ENCODE peak calls at places on chromosomes 11 and 22, in five cellular contexts. One of them, this sample, is unnamed.

GRCh38 chr11:13352711-13353110 is 75.1 kb downstream of the BMAL1 start:
- DNase-seq in kidney epithelial cell: no peak
- DNase-seq in cardiac fibroblast: no peak
- DNase-seq in kidney: no peak
- DNase-seq in fibroblast of pulmonary artery: no peak
- DNase-seq in this sample: no peak

GRCh38 chr11:13337986-13338436 is 60.4 kb downstream of the BMAL1 start:
- DNase-seq in kidney epithelial cell: no peak
- DNase-seq in cardiac fibroblast: peak; percentile 58
- DNase-seq in kidney: no peak
- DNase-seq in fibroblast of pulmonary artery: peak; percentile 60
- DNase-seq in this sample: no peak

GRCh38 chr11:57556041-57556440 is 11.4 kb downstream of the UBE2L6 start:
- DNase-seq in kidney epithelial cell: no peak
- DNase-seq in cardiac fibroblast: no peak
- DNase-seq in kidney: no peak
- DNase-seq in fibroblast of pulmonary artery: no peak
- DNase-seq in this sample: no peak

GRCh38 chr22:49958961-49959781 is 1.4 kb upstream of the PIM3 start:
- DNase-seq in kidney epithelial cell: no peak
- DNase-seq in cardiac fibroblast: no peak
- DNase-seq in kidney: peak; percentile 86
- DNase-seq in fibroblast of pulmonary artery: no peak
- DNase-seq in this sample: no peak

GRCh38 chr11:72642815-72643511 is 31.3 kb downstream of the PDE2A start:
- DNase-seq in kidney epithelial cell: no peak
- DNase-seq in cardiac fibroblast: peak; percentile 51
- DNase-seq in kidney: peak; percentile 82
- DNase-seq in fibroblast of pulmonary artery: peak; percentile 49
- DNase-seq in this sample: no peak

GRCh38 chr11:121057922-121058321 is 34.0 kb downstream of the TBCEL start:
- DNase-seq in kidney epithelial cell: no peak
- DNase-seq in cardiac fibroblast: no peak
- DNase-seq in kidney: no peak
- DNase-seq in fibroblast of pulmonary artery: no peak
- DNase-seq in this sample: no peak

GRCh38 chr11:66467034-66467659 is 442 bp downstream of the PELI3 start:
- DNase-seq in kidney epithelial cell: no peak
- DNase-seq in cardiac fibroblast: peak; percentile 41
- DNase-seq in kidney: peak; percentile 81
- DNase-seq in fibroblast of pulmonary artery: peak; percentile 38
- DNase-seq in this sample: no peak

GRCh38 chr11:87097582-87097981 is 59.8 kb downstream of the TMEM135 start:
- DNase-seq in kidney epithelial cell: no peak
- DNase-seq in cardiac fibroblast: peak; percentile 54
- DNase-seq in kidney: no peak
- DNase-seq in fibroblast of pulmonary artery: peak; percentile 50
- DNase-seq in this sample: no peak

GRCh38 chr11:123457187-123457770 is 27.2 kb downstream of the GRAMD1B start:
- DNase-seq in kidney epithelial cell: no peak
- DNase-seq in cardiac fibroblast: peak; percentile 55
- DNase-seq in kidney: no peak
- DNase-seq in fibroblast of pulmonary artery: peak; percentile 83
- DNase-seq in this sample: no peak

GRCh38 chr11:117572671-117573070 is 224.3 kb downstream of the DSCAML1 start:
- DNase-seq in kidney epithelial cell: no peak
- DNase-seq in cardiac fibroblast: no peak
- DNase-seq in kidney: no peak
- DNase-seq in fibroblast of pulmonary artery: no peak
- DNase-seq in this sample: no peak

GRCh38 chr11:426851-427250 is 12.1 kb upstream of the SIGIRR start:
- DNase-seq in kidney epithelial cell: no peak
- DNase-seq in cardiac fibroblast: no peak
- DNase-seq in kidney: peak; percentile 49
- DNase-seq in fibroblast of pulmonary artery: no peak
- DNase-seq in this sample: no peak

GRCh38 chr11:13135385-13136271 is 126.5 kb downstream of the RASSF10 start:
- DNase-seq in kidney epithelial cell: no peak
- DNase-seq in cardiac fibroblast: peak; percentile 73
- DNase-seq in kidney: no peak
- DNase-seq in fibroblast of pulmonary artery: peak; percentile 71
- DNase-seq in this sample: no peak

GRCh38 chr22:37639771-37640590 is 512 bp downstream of the SH3BP1 start:
- DNase-seq in kidney epithelial cell: no peak
- DNase-seq in cardiac fibroblast: no peak
- DNase-seq in kidney: no peak
- DNase-seq in fibroblast of pulmonary artery: no peak
- DNase-seq in this sample: no peak
- H3K4me3 ChIP-seq in kidney epithelial cell: peak overlapping the region; percentile 65
- H3K4me3 ChIP-seq in cardiac fibroblast: peak overlapping the region; percentile 70
- H3K4me3 ChIP-seq in kidney: peak overlapping the region; percentile 53
- H3K4me3 ChIP-seq in fibroblast of pulmonary artery: peak overlapping the region; percentile 75
- H3K4me3 ChIP-seq in this sample: peak overlapping the region; percentile 70

GRCh38 chr11:110366234-110366633 is 63.5 kb upstream of the FDX1 start:
- DNase-seq in kidney epithelial cell: no peak
- DNase-seq in cardiac fibroblast: peak; percentile 68
- DNase-seq in kidney: peak; percentile 70
- DNase-seq in fibroblast of pulmonary artery: peak; percentile 66
- DNase-seq in this sample: no peak

GRCh38 chr11:110373061-110373702 is 56.6 kb upstream of the FDX1 start:
- DNase-seq in kidney epithelial cell: no peak
- DNase-seq in cardiac fibroblast: peak; percentile 20
- DNase-seq in kidney: no peak
- DNase-seq in fibroblast of pulmonary artery: peak; percentile 65
- DNase-seq in this sample: no peak

GRCh38 chr11:110362916-110363574 is 66.6 kb upstream of the RDX start:
- DNase-seq in kidney epithelial cell: no peak
- DNase-seq in cardiac fibroblast: peak; percentile 53
- DNase-seq in kidney: no peak
- DNase-seq in fibroblast of pulmonary artery: peak; percentile 54
- DNase-seq in this sample: no peak

DNA sequence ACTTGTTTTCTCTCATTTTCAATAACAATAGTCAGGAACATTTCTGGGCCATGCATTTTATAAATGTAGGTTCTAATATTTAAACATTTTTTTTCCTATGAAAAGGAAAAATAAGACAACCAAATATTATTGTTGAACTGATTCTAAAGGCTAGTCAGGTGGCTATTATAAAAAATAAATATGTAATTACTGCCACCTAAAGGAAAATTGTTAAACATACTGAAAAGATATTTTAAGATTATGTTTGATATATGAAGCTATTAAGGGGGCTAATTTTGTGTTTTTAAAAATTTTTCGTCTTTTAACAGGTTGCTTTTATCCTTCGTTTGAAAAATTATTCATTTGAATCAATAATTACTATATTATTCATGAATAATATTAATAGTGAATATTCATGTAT is 62.2 kb upstream of the FDX1 start:
- DNase-seq in kidney epithelial cell: no peak
- DNase-seq in cardiac fibroblast: peak; percentile 40
- DNase-seq in kidney: no peak
- DNase-seq in fibroblast of pulmonary artery: peak; percentile 45
- DNase-seq in this sample: no peak
- TF ChIP-seq CTCF in kidney epithelial cell: no peak
- TF ChIP-seq CTCF in cardiac fibroblast: no peak
- TF ChIP-seq CTCF in kidney: no peak
- TF ChIP-seq CTCF in fibroblast of pulmonary artery: peak; percentile 7
- TF ChIP-seq CTCF in this sample: no peak

DNA sequence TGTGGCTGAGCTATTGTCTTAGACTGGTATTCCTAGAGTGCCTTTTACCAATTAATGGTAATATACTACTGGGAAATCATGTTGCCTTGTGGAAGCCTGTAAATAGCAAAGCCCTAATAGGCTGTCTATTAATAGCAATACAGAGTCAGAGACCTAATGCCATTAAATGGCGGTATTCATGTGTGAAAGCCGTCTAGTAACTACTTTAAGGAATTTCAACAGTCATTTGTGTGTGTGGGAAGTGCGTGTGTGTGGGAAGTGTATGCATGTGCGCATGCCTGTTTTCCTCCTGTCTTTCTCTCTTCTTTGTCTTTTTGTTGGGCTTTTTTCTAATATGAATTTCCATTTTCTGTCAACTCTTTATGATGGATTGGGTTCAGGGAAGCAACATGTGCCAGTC is 276.7 kb downstream of the FAT3 start:
- DNase-seq in kidney epithelial cell: peak; percentile 21
- DNase-seq in cardiac fibroblast: no peak
- DNase-seq in kidney: no peak
- DNase-seq in fibroblast of pulmonary artery: no peak
- DNase-seq in this sample: no peak
- H3K4me3 ChIP-seq in kidney epithelial cell: no peak overlapping the region
- H3K4me3 ChIP-seq in cardiac fibroblast: no peak overlapping the region
- H3K4me3 ChIP-seq in kidney: no peak overlapping the region
- H3K4me3 ChIP-seq in fibroblast of pulmonary artery: no peak overlapping the region
- H3K4me3 ChIP-seq in this sample: no peak overlapping the region

GRCh38 chr11:59204736-59205135 is 8.0 kb downstream of the MPEG1 start:
- DNase-seq in kidney epithelial cell: no peak
- DNase-seq in cardiac fibroblast: no peak
- DNase-seq in kidney: no peak
- DNase-seq in fibroblast of pulmonary artery: no peak
- DNase-seq in this sample: no peak

GRCh38 chr11:59208956-59209355 is 3.8 kb downstream of the MPEG1 start:
- DNase-seq in kidney epithelial cell: no peak
- DNase-seq in cardiac fibroblast: no peak
- DNase-seq in kidney: no peak
- DNase-seq in fibroblast of pulmonary artery: no peak
- DNase-seq in this sample: no peak

GRCh38 chr11:59205664-59206063 is 7.1 kb downstream of the MPEG1 start:
- DNase-seq in kidney epithelial cell: no peak
- DNase-seq in cardiac fibroblast: no peak
- DNase-seq in kidney: no peak
- DNase-seq in fibroblast of pulmonary artery: no peak
- DNase-seq in this sample: no peak

GRCh38 chr11:59207988-59208432 is 4.7 kb downstream of the MPEG1 start:
- DNase-seq in kidney epithelial cell: peak; percentile 55
- DNase-seq in cardiac fibroblast: peak; percentile 81
- DNase-seq in kidney: no peak
- DNase-seq in fibroblast of pulmonary artery: peak; percentile 78
- DNase-seq in this sample: no peak

GRCh38 chr11:59206635-59207034 is 6.1 kb downstream of the MPEG1 start:
- DNase-seq in kidney epithelial cell: no peak
- DNase-seq in cardiac fibroblast: peak; percentile 54
- DNase-seq in kidney: no peak
- DNase-seq in fibroblast of pulmonary artery: peak; percentile 50
- DNase-seq in this sample: no peak
- TF ChIP-seq CTCF in kidney epithelial cell: peak; percentile 57
- TF ChIP-seq CTCF in cardiac fibroblast: peak; percentile 69
- TF ChIP-seq CTCF in kidney: peak; percentile 60
- TF ChIP-seq CTCF in fibroblast of pulmonary artery: peak; percentile 77
- TF ChIP-seq CTCF in this sample: peak; percentile 83

DNA sequence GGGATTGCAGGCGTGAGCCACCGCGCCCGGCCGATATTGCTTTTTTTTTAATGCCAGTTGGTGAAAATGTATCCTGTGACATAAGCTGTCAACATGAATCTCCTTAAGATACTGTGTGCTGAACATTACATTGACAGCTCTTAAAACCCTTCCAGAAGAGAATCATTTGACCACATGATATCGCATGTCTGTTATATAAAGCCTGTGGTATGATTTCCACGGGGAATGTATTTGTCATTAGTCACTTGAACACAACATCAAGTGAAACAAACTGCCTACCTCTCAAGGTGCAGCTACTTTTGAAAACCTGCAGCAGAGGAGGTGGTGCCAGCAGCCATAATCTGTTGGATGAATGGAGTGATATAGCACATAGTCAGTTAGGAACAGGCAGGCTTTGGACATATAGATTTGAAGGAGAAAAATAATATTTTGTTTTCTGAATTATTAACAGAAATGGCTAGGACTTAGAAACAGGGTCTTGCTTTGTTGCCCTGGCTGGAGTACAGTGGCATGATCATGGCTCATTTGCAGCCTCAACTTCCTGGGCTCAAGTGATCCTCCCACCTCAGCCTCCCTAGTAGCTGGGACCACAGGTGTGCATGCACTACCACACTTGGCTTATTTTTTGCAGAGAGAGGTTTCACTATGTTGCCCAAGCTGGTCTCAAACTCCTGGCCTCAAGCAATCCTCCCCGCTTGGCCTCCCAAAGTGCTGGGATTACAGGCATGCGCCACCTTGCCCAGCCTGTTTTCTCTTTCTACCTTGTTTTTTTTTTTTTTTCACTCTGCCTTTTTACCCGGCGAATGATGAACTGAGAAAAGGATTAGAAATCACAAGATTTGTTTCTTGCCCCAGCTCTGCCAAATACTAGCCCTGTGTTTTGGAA is 67.3 kb downstream of the BCL2L13 start:
- DNase-seq in kidney epithelial cell: no peak
- DNase-seq in cardiac fibroblast: no peak
- DNase-seq in kidney: no peak
- DNase-seq in fibroblast of pulmonary artery: no peak
- DNase-seq in this sample: no peak
- H3K4me3 ChIP-seq in kidney epithelial cell: peak overlapping the region; percentile 11
- H3K4me3 ChIP-seq in cardiac fibroblast: peak overlapping the region; percentile 25
- H3K4me3 ChIP-seq in kidney: peak overlapping the region; percentile 64
- H3K4me3 ChIP-seq in fibroblast of pulmonary artery: peak overlapping the region; percentile 50
- H3K4me3 ChIP-seq in this sample: peak overlapping the region; percentile 46

This sample was measured in LNCaP clone FGC.